ENCODE peak calls at places on chromosomes 13 and 19, in ten cellular contexts. One of them, this sample, is unnamed.

GRCh38 chr19:28634837-28635236 is 578.1 kb downstream of the UQCRFS1 start:
- DNase-seq in lung: no peak
- DNase-seq in astrocyte of the cerebellum: no peak
- DNase-seq in astrocyte of the spinal cord: no peak
- DNase-seq in AG10803: no peak
- DNase-seq in GM13976: no peak
- DNase-seq in RWPE1: no peak
- DNase-seq in uterus: no peak
- DNase-seq in lower leg skin: no peak
- DNase-seq in foreskin keratinocyte: no peak
- DNase-seq in this sample: no peak

GRCh38 chr13:30121244-30121643 is 186.1 kb downstream of the KATNAL1 start:
- DNase-seq in GM13976: no peak
- DNase-seq in astrocyte of the cerebellum: no peak
- DNase-seq in astrocyte of the spinal cord: no peak
- DNase-seq in RWPE1: no peak
- DNase-seq in uterus: no peak
- DNase-seq in foreskin keratinocyte: no peak
- DNase-seq in lung: no peak
- DNase-seq in lower leg skin: no peak
- DNase-seq in AG10803: no peak
- DNase-seq in this sample: no peak

GRCh38 chr19:33255781-33256180 is 30.1 kb upstream of the SLC7A10 start:
- DNase-seq in astrocyte of the spinal cord: no peak
- DNase-seq in RWPE1: no peak
- DNase-seq in lower leg skin: no peak
- DNase-seq in astrocyte of the cerebellum: no peak
- DNase-seq in uterus: no peak
- DNase-seq in GM13976: no peak
- DNase-seq in AG10803: no peak
- DNase-seq in lung: no peak
- DNase-seq in foreskin keratinocyte: no peak
- DNase-seq in this sample: no peak

GRCh38 chr13:33060815-33061214 is 44.6 kb downstream of the KL start:
- DNase-seq in AG10803: no peak
- DNase-seq in GM13976: no peak
- DNase-seq in astrocyte of the spinal cord: no peak
- DNase-seq in lung: no peak
- DNase-seq in uterus: no peak
- DNase-seq in lower leg skin: no peak
- DNase-seq in foreskin keratinocyte: no peak
- DNase-seq in astrocyte of the cerebellum: no peak
- DNase-seq in RWPE1: no peak
- DNase-seq in this sample: no peak

GRCh38 chr13:60282708-60283107 is 114.3 kb upstream of the TDRD3 start:
- DNase-seq in lower leg skin: no peak
- DNase-seq in astrocyte of the spinal cord: no peak
- DNase-seq in GM13976: no peak
- DNase-seq in lung: no peak
- DNase-seq in AG10803: no peak
- DNase-seq in uterus: no peak
- DNase-seq in RWPE1: no peak
- DNase-seq in astrocyte of the cerebellum: no peak
- DNase-seq in foreskin keratinocyte: no peak
- DNase-seq in this sample: no peak

GRCh38 chr19:10712041-10712440 is 5.8 kb upstream of the DNM2 start:
- DNase-seq in AG10803: no peak
- DNase-seq in astrocyte of the spinal cord: no peak
- DNase-seq in lower leg skin: no peak
- DNase-seq in RWPE1: no peak
- DNase-seq in lung: no peak
- DNase-seq in GM13976: no peak
- DNase-seq in uterus: no peak
- DNase-seq in astrocyte of the cerebellum: no peak
- DNase-seq in foreskin keratinocyte: no peak
- DNase-seq in this sample: no peak

GRCh38 chr13:110108348-110109139 is 198.4 kb downstream of the COL4A1 start:
- DNase-seq in astrocyte of the cerebellum: peak
- DNase-seq in astrocyte of the spinal cord: peak
- DNase-seq in AG10803: peak
- DNase-seq in foreskin keratinocyte: peak
- DNase-seq in GM13976: peak
- DNase-seq in RWPE1: peak
- DNase-seq in uterus: peak
- DNase-seq in lung: peak
- DNase-seq in lower leg skin: no peak
- DNase-seq in this sample: peak

GRCh38 chr13:111449041-111449440 is 128.6 kb downstream of the TEX29 start:
- DNase-seq in lower leg skin: no peak
- DNase-seq in RWPE1: no peak
- DNase-seq in uterus: no peak
- DNase-seq in lung: no peak
- DNase-seq in astrocyte of the cerebellum: no peak
- DNase-seq in GM13976: no peak
- DNase-seq in AG10803: no peak
- DNase-seq in foreskin keratinocyte: no peak
- DNase-seq in astrocyte of the spinal cord: no peak
- DNase-seq in this sample: no peak

GRCh38 chr13:75836441-75836840 is 200.3 kb downstream of the LMO7 start:
- DNase-seq in astrocyte of the cerebellum: no peak
- DNase-seq in uterus: no peak
- DNase-seq in astrocyte of the spinal cord: no peak
- DNase-seq in foreskin keratinocyte: no peak
- DNase-seq in GM13976: no peak
- DNase-seq in lung: peak
- DNase-seq in AG10803: no peak
- DNase-seq in RWPE1: no peak
- DNase-seq in lower leg skin: no peak
- DNase-seq in this sample: no peak

GRCh38 chr19:50607874-50608785 is 31.6 kb downstream of the SYT3 start:
- DNase-seq in AG10803: peak
- DNase-seq in astrocyte of the spinal cord: peak
- DNase-seq in foreskin keratinocyte: peak
- DNase-seq in GM13976: peak
- DNase-seq in lung: peak
- DNase-seq in RWPE1: peak
- DNase-seq in astrocyte of the cerebellum: no peak
- DNase-seq in uterus: peak
- DNase-seq in lower leg skin: peak
- DNase-seq in this sample: no peak

GRCh38 chr13:41418027-41418426 is 39.3 kb upstream of the RGCC start:
- DNase-seq in GM13976: no peak
- DNase-seq in astrocyte of the spinal cord: peak
- DNase-seq in astrocyte of the cerebellum: peak
- DNase-seq in uterus: no peak
- DNase-seq in lower leg skin: no peak
- DNase-seq in foreskin keratinocyte: no peak
- DNase-seq in lung: no peak
- DNase-seq in AG10803: peak
- DNase-seq in RWPE1: no peak
- DNase-seq in this sample: no peak

DNA sequence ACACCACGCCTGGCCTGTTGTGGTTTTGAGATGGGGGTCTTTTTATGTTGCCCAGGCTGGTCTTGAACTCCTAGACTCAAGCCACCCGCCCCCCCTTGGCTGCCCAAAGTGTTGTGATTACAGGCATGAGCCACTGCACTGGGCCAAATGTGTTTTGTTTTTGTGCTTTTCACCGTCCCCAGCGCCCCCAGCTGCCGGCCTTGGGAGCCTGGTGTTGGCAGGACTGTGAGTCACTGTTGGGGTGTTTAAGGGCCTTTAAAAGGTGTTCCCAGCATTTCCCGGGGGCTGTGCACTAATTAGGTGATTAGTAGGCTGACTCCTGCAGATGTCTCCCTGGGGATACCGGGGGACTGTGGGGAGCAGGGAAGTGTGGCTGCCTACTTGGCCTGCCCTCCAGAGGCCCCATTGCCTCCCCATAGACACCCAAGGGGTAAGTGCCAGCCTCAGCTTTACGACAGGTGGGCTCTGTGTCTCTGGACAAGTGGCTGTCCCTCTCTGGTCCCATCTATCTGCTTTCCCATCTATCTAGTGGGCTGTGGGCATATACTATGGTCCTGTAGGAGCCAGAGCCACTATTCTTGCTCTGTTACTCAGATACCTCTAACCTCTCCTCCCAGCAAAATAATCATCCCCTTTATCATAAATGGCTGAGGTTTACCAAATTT is 11.8 kb upstream of the TLE5 start:
- DNase-seq in GM13976: no peak
- DNase-seq in foreskin keratinocyte: no peak
- DNase-seq in lower leg skin: no peak
- DNase-seq in uterus: no peak
- DNase-seq in astrocyte of the cerebellum: no peak
- DNase-seq in AG10803: peak
- DNase-seq in lung: no peak
- DNase-seq in astrocyte of the spinal cord: no peak
- DNase-seq in RWPE1: no peak
- DNase-seq in this sample: no peak
- TF ChIP-seq CTCF in GM13976: peak
- TF ChIP-seq CTCF in foreskin keratinocyte: peak
- TF ChIP-seq CTCF in lower leg skin: no peak
- TF ChIP-seq CTCF in uterus: peak
- TF ChIP-seq CTCF in astrocyte of the cerebellum: peak
- TF ChIP-seq CTCF in AG10803: peak
- TF ChIP-seq CTCF in lung: no peak
- TF ChIP-seq CTCF in astrocyte of the spinal cord: peak
- TF ChIP-seq CTCF in RWPE1: no peak
- TF ChIP-seq CTCF in this sample: no peak

DNA sequence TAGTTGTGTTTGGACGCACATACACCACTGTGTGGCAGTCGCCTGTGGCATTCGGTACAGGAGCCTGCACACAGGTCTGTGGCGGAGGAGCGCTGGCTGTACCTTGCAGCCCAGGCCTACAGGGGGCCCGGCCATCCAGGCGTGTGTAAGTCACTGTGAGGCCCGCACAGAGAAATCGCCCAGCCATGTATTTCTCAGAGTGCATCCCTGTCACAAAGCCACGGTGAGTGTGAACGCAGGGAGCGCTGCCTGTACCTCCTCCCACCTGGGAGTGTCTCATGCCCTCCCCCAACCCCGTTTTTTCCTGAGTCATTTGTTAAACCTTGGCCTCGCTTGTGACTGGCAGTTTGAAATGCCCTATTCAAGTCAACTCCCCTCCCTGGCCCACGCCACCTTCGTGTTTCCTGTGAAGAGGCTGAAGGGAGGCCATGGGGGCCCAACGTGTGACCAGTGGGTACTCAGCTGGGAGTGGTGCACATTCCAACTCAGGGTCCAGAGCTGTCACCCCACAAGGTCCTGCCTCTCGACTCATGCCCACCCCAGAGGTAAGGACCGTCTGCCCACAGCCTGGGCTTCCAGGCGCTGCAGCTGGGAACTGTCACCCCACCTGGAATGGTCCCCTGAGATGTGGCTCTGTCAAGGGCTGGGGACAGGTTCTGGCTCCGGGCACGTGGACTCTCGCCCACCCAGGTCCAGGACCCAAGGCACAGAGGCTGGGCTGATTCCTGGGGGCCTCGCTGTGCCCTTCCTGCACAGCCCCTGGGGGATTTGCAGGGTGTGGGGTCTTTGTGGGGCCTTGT is 11.6 kb upstream of the RASA3 start:
- DNase-seq in astrocyte of the spinal cord: no peak
- DNase-seq in AG10803: no peak
- DNase-seq in GM13976: peak
- DNase-seq in foreskin keratinocyte: no peak
- DNase-seq in RWPE1: no peak
- DNase-seq in uterus: no peak
- DNase-seq in lung: no peak
- DNase-seq in astrocyte of the cerebellum: no peak
- DNase-seq in lower leg skin: no peak
- DNase-seq in this sample: no peak
- TF ChIP-seq CTCF in astrocyte of the spinal cord: peak
- TF ChIP-seq CTCF in AG10803: no peak
- TF ChIP-seq CTCF in GM13976: no peak
- TF ChIP-seq CTCF in foreskin keratinocyte: peak
- TF ChIP-seq CTCF in RWPE1: no peak
- TF ChIP-seq CTCF in uterus: no peak
- TF ChIP-seq CTCF in lung: no peak
- TF ChIP-seq CTCF in astrocyte of the cerebellum: peak
- TF ChIP-seq CTCF in lower leg skin: no peak
- TF ChIP-seq CTCF in this sample: no peak

GRCh38 chr13:27428160-27428559 is 3.7 kb downstream of the GTF3A start:
- DNase-seq in RWPE1: no peak
- DNase-seq in astrocyte of the cerebellum: no peak
- DNase-seq in uterus: no peak
- DNase-seq in AG10803: no peak
- DNase-seq in astrocyte of the spinal cord: no peak
- DNase-seq in GM13976: no peak
- DNase-seq in foreskin keratinocyte: no peak
- DNase-seq in lung: no peak
- DNase-seq in lower leg skin: no peak
- DNase-seq in this sample: no peak

GRCh38 chr13:27425151-27425917 is 915 bp downstream of the GTF3A start:
- DNase-seq in foreskin keratinocyte: no peak
- DNase-seq in lung: no peak
- DNase-seq in astrocyte of the cerebellum: no peak
- DNase-seq in lower leg skin: no peak
- DNase-seq in uterus: no peak
- DNase-seq in astrocyte of the spinal cord: no peak
- DNase-seq in GM13976: no peak
- DNase-seq in AG10803: no peak
- DNase-seq in RWPE1: no peak
- DNase-seq in this sample: no peak

GRCh38 chr13:27427663-27428062 is 3.2 kb downstream of the GTF3A start:
- DNase-seq in uterus: no peak
- DNase-seq in lung: no peak
- DNase-seq in foreskin keratinocyte: no peak
- DNase-seq in astrocyte of the spinal cord: no peak
- DNase-seq in lower leg skin: no peak
- DNase-seq in GM13976: no peak
- DNase-seq in RWPE1: no peak
- DNase-seq in astrocyte of the cerebellum: no peak
- DNase-seq in AG10803: peak
- DNase-seq in this sample: no peak

GRCh38 chr13:27424246-27425150 is at the start of gene GTF3A:
- DNase-seq in foreskin keratinocyte: peak
- DNase-seq in astrocyte of the spinal cord: peak
- DNase-seq in RWPE1: peak
- DNase-seq in AG10803: peak
- DNase-seq in lung: peak
- DNase-seq in lower leg skin: peak
- DNase-seq in uterus: peak
- DNase-seq in GM13976: peak
- DNase-seq in astrocyte of the cerebellum: peak
- DNase-seq in this sample: peak

GRCh38 chr13:27425918-27426630 is 1.7 kb downstream of the GTF3A start:
- DNase-seq in AG10803: peak
- DNase-seq in astrocyte of the cerebellum: peak
- DNase-seq in lung: peak
- DNase-seq in uterus: peak
- DNase-seq in lower leg skin: peak
- DNase-seq in GM13976: peak
- DNase-seq in RWPE1: peak
- DNase-seq in foreskin keratinocyte: peak
- DNase-seq in astrocyte of the spinal cord: peak
- DNase-seq in this sample: peak
- TF ChIP-seq CTCF in AG10803: peak
- TF ChIP-seq CTCF in astrocyte of the cerebellum: peak
- TF ChIP-seq CTCF in lung: no peak
- TF ChIP-seq CTCF in uterus: peak
- TF ChIP-seq CTCF in lower leg skin: no peak
- TF ChIP-seq CTCF in GM13976: peak
- TF ChIP-seq CTCF in RWPE1: peak
- TF ChIP-seq CTCF in foreskin keratinocyte: peak
- TF ChIP-seq CTCF in astrocyte of the spinal cord: peak
- TF ChIP-seq CTCF in this sample: peak

GRCh38 chr13:98794498-98794897 is 42.0 kb upstream of the SLC15A1 start:
- DNase-seq in GM13976: no peak
- DNase-seq in lung: no peak
- DNase-seq in lower leg skin: peak
- DNase-seq in AG10803: no peak
- DNase-seq in foreskin keratinocyte: no peak
- DNase-seq in uterus: no peak
- DNase-seq in RWPE1: no peak
- DNase-seq in astrocyte of the spinal cord: no peak
- DNase-seq in astrocyte of the cerebellum: no peak
- DNase-seq in this sample: no peak
- TF ChIP-seq CTCF in GM13976: no peak
- TF ChIP-seq CTCF in lung: no peak
- TF ChIP-seq CTCF in lower leg skin: no peak
- TF ChIP-seq CTCF in AG10803: no peak
- TF ChIP-seq CTCF in foreskin keratinocyte: no peak
- TF ChIP-seq CTCF in uterus: no peak
- TF ChIP-seq CTCF in RWPE1: no peak
- TF ChIP-seq CTCF in astrocyte of the spinal cord: no peak
- TF ChIP-seq CTCF in astrocyte of the cerebellum: no peak
- TF ChIP-seq CTCF in this sample: no peak